ENCODE peak calls at places on chromosome 4, in five cellular contexts. Y is foreskin fibroblast, A is right cardiac atrium, L is lung, W is thoracic aorta. S is an unnamed sample.

GRCh38 chr4:89056292-89056952 is 563 bp downstream of the FAM13A start:
- DNase-seq in W (no peak), Y (no peak), A (no peak), L (no peak), S (no peak)

GRCh38 chr4:176791591-176792347 is 953 bp downstream of the VEGFC start:
- DNase-seq in Y (peak), A (peak), W (no peak), L (no peak), S (peak)

GRCh38 chr4:112840061-112840460 is 203.1 kb downstream of the LARP7 start:
- DNase-seq in A (no peak), Y (peak), L (no peak), W (no peak), S (peak)

GRCh38 chr4:9904976-9905587 is 116.2 kb downstream of the SLC2A9 start:
- DNase-seq in A (peak), L (no peak), Y (peak), W (no peak), S (no peak)

GRCh38 chr4:85717366-85717765 is 242.4 kb downstream of the ARHGAP24 start:
- DNase-seq in Y (peak), A (no peak), W (no peak), L (no peak), S (peak)

GRCh38 chr4:158535130-158535614 is 13.5 kb downstream of the RXFP1 start:
- DNase-seq in Y (peak), W (no peak), L (no peak), A (peak), S (peak)

GRCh38 chr4:113347245-113347644 is 297.8 kb downstream of the ANK2 start:
- DNase-seq in Y (no peak), W (no peak), A (no peak), L (no peak), S (no peak)

GRCh38 chr4:173485164-173485563 is 44.9 kb downstream of the HAND2 start:
- DNase-seq in Y (peak), A (no peak), W (no peak), L (no peak), S (peak)

GRCh38 chr4:153619811-153620210 is 64.3 kb upstream of the TLR2 start:
- DNase-seq in L (no peak), A (no peak), W (no peak), Y (no peak), S (no peak)

GRCh38 chr4:158018090-158018808 is 154.6 kb downstream of the GASK1B start:
- DNase-seq in Y (peak), A (no peak), L (no peak), W (no peak), S (no peak)

GRCh38 chr4:88820723-88821368 is 123.2 kb upstream of the NAP1L5 start:
- DNase-seq in A (no peak), Y (peak), L (no peak), W (no peak), S (no peak)

GRCh38 chr4:159071178-159071968 is 31.5 kb upstream of the RAPGEF2 start:
- DNase-seq in W (no peak), Y (peak), L (no peak), A (no peak), S (peak)

GRCh38 chr4:101790521-101791188 is at the start of gene BANK1:
- DNase-seq in A (peak), L (peak), Y (peak), W (no peak), S (peak)

GRCh38 chr4:3369781-3370660 is 71.7 kb upstream of the HGFAC start:
- DNase-seq in Y (peak), W (no peak), L (no peak), A (peak), S (peak)

GRCh38 chr4:76559236-76560071 is 124.4 kb downstream of the SHROOM3 start:
- DNase-seq in W (no peak), L (no peak), A (no peak), Y (no peak), S (no peak)

GRCh38 chr4:155666701-155667537 is at the start of gene GUCY1A1:
- DNase-seq in W (no peak), Y (peak), A (peak), L (peak), S (peak)

GRCh38 chr4:144421056-144421455 is 224.9 kb upstream of the HHIP start:
- DNase-seq in W (no peak), L (no peak), A (no peak), Y (no peak), S (no peak)

GRCh38 chr4:98928131-98928504 is 815 bp downstream of the EIF4E start:
- DNase-seq in L (peak), Y (peak), W (peak), A (peak), S (peak)

GRCh38 chr4:84529169-84529751 is 30.2 kb upstream of the NKX6-1 start:
- DNase-seq in W (no peak), Y (peak), L (no peak), A (no peak), S (peak)

GRCh38 chr4:100682477-100683218 is 164.8 kb upstream of the EMCN start:
- DNase-seq in Y (no peak), L (no peak), W (no peak), A (no peak), S (no peak)

GRCh38 chr4:11954093-11954492 is 525.4 kb upstream of the HS3ST1 start:
- DNase-seq in L (no peak), Y (peak), W (no peak), A (no peak), S (no peak)

GRCh38 chr4:7519638-7520373 is 85.1 kb upstream of the PSAPL1 start:
- DNase-seq in A (no peak), Y (no peak), W (no peak), L (no peak), S (no peak)

GRCh38 chr4:4427886-4428285 is 41.0 kb downstream of the NSG1 start:
- DNase-seq in A (no peak), L (no peak), W (no peak), Y (no peak), S (no peak)

GRCh38 chr4:88211473-88212252 is 53.2 kb upstream of the ABCG2 start:
- DNase-seq in L (peak), A (no peak), Y (peak), W (no peak), S (peak)

GRCh38 chr4:13597604-13598003 is 29.9 kb downstream of the BOD1L1 start:
- DNase-seq in W (no peak), A (no peak), L (no peak), Y (peak), S (peak)

GRCh38 chr4:186020793-186021407 is 48.1 kb upstream of the TLR3 start:
- DNase-seq in A (no peak), W (no peak), Y (no peak), L (no peak), S (no peak)

GRCh38 chr4:83947811-83948210 is 411.9 kb downstream of the GPAT3 start:
- DNase-seq in W (no peak), A (peak), Y (peak), L (no peak), S (no peak)

GRCh38 chr4:118712872-118713271 is 27.7 kb downstream of the METTL14 start:
- DNase-seq in W (no peak), L (no peak), Y (peak), A (no peak), S (no peak)

GRCh38 chr4:72505314-72505744 is 63.7 kb downstream of the ADAMTS3 start:
- DNase-seq in Y (peak), L (no peak), A (peak), W (no peak), S (peak)

GRCh38 chr4:879730-880079 is 52.4 kb downstream of the GAK start:
- DNase-seq in A (no peak), Y (no peak), L (no peak), W (no peak), S (no peak)

GRCh38 chr4:152359208-152360044 is 176.5 kb downstream of the FBXW7 start:
- DNase-seq in A (no peak), Y (no peak), L (no peak), W (no peak), S (no peak)

GRCh38 chr4:125390126-125390525 is 75.4 kb downstream of the FAT4 start:
- DNase-seq in A (no peak), L (no peak), W (no peak), Y (peak), S (peak)

GRCh38 chr4:54100607-54101189 is 735 bp downstream of the GSX2 start:
- DNase-seq in Y (peak), W (no peak), A (no peak), L (no peak), S (no peak)
- H3K4me3 ChIP-seq in Y (peak), W (peak), A (peak), L (no peak), S (peak)

GRCh38 chr4:86848136-86848535 is 1.0 kb downstream of the SLC10A6 start:
- DNase-seq in W (no peak), Y (peak), L (no peak), A (no peak), S (peak)

GRCh38 chr4:86846921-86847320 is 2.3 kb downstream of the SLC10A6 start:
- DNase-seq in L (no peak), A (no peak), W (no peak), Y (peak), S (peak)

GRCh38 chr4:86848732-86849617 is at the start of gene SLC10A6:
- DNase-seq in W (no peak), Y (peak), L (no peak), A (peak), S (peak)

GRCh38 chr4:86845593-86845992 is 3.6 kb downstream of the SLC10A6 start:
- DNase-seq in L (no peak), Y (no peak), A (no peak), W (no peak), S (no peak)

DNA sequence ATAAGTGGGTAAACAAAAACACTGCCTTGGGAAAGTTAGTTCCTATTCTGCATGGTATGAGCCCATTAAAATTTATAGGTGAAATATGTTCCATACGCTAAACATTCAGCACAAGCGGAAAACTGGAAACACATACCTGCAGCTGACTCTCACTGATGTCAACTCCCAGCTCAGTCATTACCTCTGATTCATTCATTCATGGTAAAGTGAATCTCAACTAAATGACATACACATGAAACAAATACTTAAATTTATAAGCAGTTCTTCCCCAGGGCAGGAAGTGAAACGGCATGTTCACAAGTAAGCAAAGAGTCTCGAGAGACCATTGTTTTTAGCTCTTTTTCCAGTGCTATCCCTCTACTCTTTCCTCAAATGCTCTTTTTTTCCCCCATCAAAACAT is 1.6 kb downstream of the SLC10A6 start:
- DNase-seq in Y (peak), L (no peak), W (no peak), A (no peak), S (no peak)
- H3K4me3 ChIP-seq in Y (peak), L (no peak), W (peak), A (peak), S (no peak)

GRCh38 chr4:121764303-121764701 is 662 bp downstream of the SMIM43 start:
- DNase-seq in L (no peak), A (no peak), W (no peak), Y (no peak), S (no peak)
- H3K4me3 ChIP-seq in L (peak), A (peak), W (peak), Y (peak), S (peak)

GRCh38 chr4:61918507-61919462 is 718.7 kb downstream of the ADGRL3 start:
- DNase-seq in Y (no peak), W (no peak), A (no peak), L (no peak), S (no peak)

GRCh38 chr4:61911313-61911756 is 711.2 kb downstream of the ADGRL3 start:
- DNase-seq in W (no peak), A (no peak), Y (no peak), L (no peak), S (no peak)

GRCh38 chr4:61915501-61915900 is 715.4 kb downstream of the ADGRL3 start:
- DNase-seq in A (no peak), W (no peak), Y (no peak), L (no peak), S (no peak)
- H3K4me3 ChIP-seq in A (no peak), W (no peak), Y (no peak), L (no peak), S (no peak)

DNA sequence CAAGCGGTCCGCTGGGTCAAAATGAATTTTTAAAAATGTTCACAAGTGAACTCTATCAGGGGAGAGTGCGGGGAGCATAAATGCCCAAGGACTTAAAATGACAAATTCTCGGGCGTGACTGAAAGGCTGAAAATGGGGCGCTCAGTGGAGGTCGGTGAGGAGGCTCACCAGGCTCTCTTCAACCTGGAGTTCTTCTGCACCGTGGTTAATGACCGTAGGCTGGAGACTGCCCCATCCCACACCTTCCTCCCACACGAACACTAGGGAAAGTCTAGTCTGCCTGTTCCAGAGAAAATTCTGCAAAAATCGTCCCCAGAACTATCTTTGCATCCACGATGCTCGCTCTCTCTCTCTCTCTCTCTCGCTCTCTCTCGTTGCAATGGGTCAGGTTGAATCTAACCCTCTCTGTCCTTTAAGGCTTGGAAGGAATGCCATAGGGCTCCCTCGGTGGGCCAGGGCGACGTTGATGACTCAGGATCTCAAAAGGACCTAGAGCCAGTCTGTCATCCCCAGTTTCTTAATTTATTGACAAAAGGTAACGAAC is 111.5 kb downstream of the DCTD start:
- DNase-seq in A (no peak), Y (no peak), W (no peak), L (no peak), S (no peak)
- H3K4me3 ChIP-seq in A (no peak), Y (no peak), W (peak), L (no peak), S (peak)

S was measured in AG10803.